ENCODE peak calls at places on chromosome 10, in four cellular contexts. B is pancreas, W is suprapubic skin, N is adipocyte. I is an unnamed sample.

GRCh38 chr10:85606401-85606800 is 760.2 kb downstream of the GRID1 start:
- DNase-seq in B (no peak), W (peak; percentile 9), N (no peak), I (no peak)

GRCh38 chr10:84590794-84591193 is 262.4 kb downstream of the CCSER2 start:
- DNase-seq in B (no peak), W (no peak), N (no peak), I (no peak)

GRCh38 chr10:1615186-1615954 is 122.0 kb downstream of the ADARB2 start:
- DNase-seq in B (no peak), W (no peak), N (no peak), I (no peak)

GRCh38 chr10:90842710-90843109 is 15.1 kb downstream of the HTR7 start:
- DNase-seq in B (no peak), W (no peak), N (no peak), I (no peak)

GRCh38 chr10:317219-317868 is 182.1 kb downstream of the ZMYND11 start:
- DNase-seq in B (no peak), W (no peak), N (peak; percentile 20), I (peak; percentile 53)

GRCh38 chr10:22825841-22826240 is 102.0 kb upstream of the ARMC3 start:
- DNase-seq in B (no peak), W (no peak), N (no peak), I (no peak)

GRCh38 chr10:31033166-31033565 is 1.5 kb upstream of the ZNF438 start:
- DNase-seq in B (no peak), W (no peak), N (no peak), I (no peak)

GRCh38 chr10:30459283-30459682 is 25.3 kb downstream of the MAP3K8 start:
- DNase-seq in B (no peak), W (no peak), N (no peak), I (peak; percentile 35)

GRCh38 chr10:62681211-62681940 is 123.1 kb upstream of the ADO start:
- DNase-seq in B (no peak), W (no peak), N (no peak), I (no peak)

GRCh38 chr10:50740351-50740688 is 584 bp downstream of the ASAH2B start:
- DNase-seq in B (no peak), W (no peak), N (peak; percentile 75), I (peak; percentile 81)

GRCh38 chr10:128130051-128130450 is 3.8 kb upstream of the MKI67 start:
- DNase-seq in B (no peak), W (no peak), N (peak; percentile 14), I (no peak)

DNA sequence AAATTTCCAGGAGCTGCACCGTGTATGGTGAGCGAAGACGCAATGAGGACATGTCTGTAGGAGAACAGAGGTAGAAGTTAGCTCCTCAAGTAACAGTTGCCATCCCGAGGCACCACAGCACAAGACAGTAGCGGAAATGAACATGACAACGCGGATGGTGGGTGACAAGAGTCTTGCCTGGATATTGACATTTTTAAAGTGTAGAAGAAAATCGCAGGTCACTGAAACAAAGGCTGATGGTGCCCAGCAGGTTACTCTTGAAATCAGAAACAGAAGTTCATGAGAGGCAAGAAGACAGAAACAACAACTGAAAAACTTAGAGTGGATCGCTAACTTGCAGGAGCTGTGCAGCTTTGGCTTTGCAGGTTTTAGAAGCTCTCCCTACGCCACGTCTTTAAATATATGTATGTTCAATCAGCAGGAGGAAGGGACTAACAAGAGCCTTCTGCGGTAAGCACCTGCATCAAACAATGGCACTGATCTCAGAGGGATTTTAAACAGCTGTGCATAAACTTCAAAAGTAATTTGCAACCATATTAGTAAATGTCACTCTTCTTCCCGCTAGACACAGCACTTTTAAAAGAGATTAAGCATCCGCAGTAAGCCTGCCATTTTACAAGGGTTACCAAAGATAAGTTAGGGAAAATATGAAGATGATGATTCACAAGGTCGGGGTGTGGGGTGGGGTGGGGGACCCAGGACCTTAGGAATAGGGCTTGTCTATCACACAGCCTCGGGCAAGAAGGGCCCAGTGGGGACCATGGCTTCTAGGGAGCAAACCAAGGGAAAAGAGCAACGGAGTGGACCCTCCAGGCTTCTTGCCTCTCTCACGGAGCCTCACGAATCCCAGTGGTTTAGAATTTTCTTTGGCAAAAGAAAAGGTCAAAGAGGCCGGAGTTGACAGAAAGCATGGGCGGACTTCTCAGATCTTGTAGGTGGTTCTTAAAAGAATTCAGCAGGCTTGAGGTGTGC is 1.6 kb downstream of the PRKCQ start:
- DNase-seq in B (no peak), W (no peak), N (no peak), I (no peak)
- H3K27me3 ChIP-seq in B (no peaks in the 10 kb centered on the region), W (peaks cover 53% of the 10 kb centered on the region), N (peaks cover 70% of the 10 kb centered on the region), I (peaks cover 97% of the 10 kb centered on the region)

DNA sequence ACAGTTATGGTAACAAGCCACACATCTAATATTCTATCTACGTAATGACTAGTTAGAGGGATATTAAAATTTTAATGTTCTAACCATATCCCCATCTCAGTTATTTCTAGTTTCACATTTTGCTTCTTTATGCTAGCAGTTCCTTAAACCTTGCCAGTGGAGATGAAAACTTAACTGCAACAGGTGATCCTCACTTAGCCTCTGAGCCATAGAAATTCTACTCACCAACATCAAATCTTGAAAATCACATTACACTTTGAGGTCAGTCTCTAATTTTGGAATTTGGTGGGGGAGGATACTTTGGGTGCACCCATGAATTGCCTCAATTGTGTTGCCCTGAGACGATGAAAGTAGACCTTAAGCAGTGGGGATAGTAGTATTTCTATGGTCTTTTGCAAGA is 256.4 kb downstream of the GATA3 start:
- DNase-seq in B (no peak), W (no peak), N (no peak), I (no peak)
- H3K27me3 ChIP-seq in B (no peaks in the 10 kb centered on the region), W (no peaks in the 10 kb centered on the region), N (no peaks in the 10 kb centered on the region), I (no peaks in the 10 kb centered on the region)

GRCh38 chr10:123579675-123580074 is 86.5 kb upstream of the GPR26 start:
- DNase-seq in B (no peak), W (peak; percentile 26), N (no peak), I (no peak)

GRCh38 chr10:123578721-123579120 is 87.4 kb upstream of the GPR26 start:
- DNase-seq in B (no peak), W (peak; percentile 67), N (no peak), I (no peak)

GRCh38 chr10:123581656-123582055 is 84.5 kb upstream of the GPR26 start:
- DNase-seq in B (no peak), W (peak; percentile 34), N (no peak), I (no peak)

GRCh38 chr10:123582084-123582989 is 83.8 kb upstream of the GPR26 start:
- DNase-seq in B (peak; percentile 88), W (peak; percentile 86), N (peak; percentile 93), I (peak; percentile 76)

DNA sequence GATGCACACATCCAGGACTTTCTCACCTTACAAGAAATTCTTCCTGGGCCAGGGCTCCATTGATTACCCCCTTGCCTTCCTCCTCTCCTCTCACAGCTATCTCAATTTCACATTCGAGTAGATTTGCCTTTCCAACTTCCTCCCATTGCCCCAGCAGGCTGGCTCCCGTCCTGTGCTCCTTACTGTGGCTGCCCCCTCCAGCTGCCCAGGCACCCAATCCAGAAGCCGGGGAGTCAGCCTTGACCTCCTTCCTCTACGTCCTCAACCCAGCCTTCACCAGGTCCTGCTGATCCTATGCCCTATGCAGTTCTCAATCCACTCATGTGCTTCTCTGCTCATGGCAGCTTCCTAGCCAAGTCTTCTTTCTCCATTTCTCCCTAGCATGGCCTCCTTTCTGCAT is 85.7 kb upstream of the GPR26 start:
- DNase-seq in B (no peak), W (peak; percentile 37), N (no peak), I (no peak)
- H3K27me3 ChIP-seq in B (no peaks in the 10 kb centered on the region), W (peaks cover 54% of the 10 kb centered on the region), N (peaks cover 61% of the 10 kb centered on the region), I (peaks cover 57% of the 10 kb centered on the region)

GRCh38 chr10:132946806-132947530 is 4.6 kb upstream of the CFAP46 start:
- DNase-seq in B (no peak), W (no peak), N (peak; percentile 42), I (no peak)

GRCh38 chr10:132947843-132948242 is 5.5 kb upstream of the CFAP46 start:
- DNase-seq in B (no peak), W (no peak), N (no peak), I (no peak)

GRCh38 chr10:132945894-132946255 is 3.5 kb upstream of the CFAP46 start:
- DNase-seq in B (no peak), W (no peak), N (no peak), I (no peak)

GRCh38 chr10:132946311-132946710 is 3.9 kb upstream of the CFAP46 start:
- DNase-seq in B (no peak), W (no peak), N (no peak), I (no peak)

GRCh38 chr10:132948351-132948750 is 6.0 kb upstream of the CFAP46 start:
- DNase-seq in B (no peak), W (no peak), N (no peak), I (no peak)
- H3K27me3 ChIP-seq in B (no peaks in the 10 kb centered on the region), W (peaks cover 53% of the 10 kb centered on the region), N (peaks cover 56% of the 10 kb centered on the region), I (peaks cover 33% of the 10 kb centered on the region)

GRCh38 chr10:99341860-99342517 is 12.8 kb downstream of the CNNM1 start:
- DNase-seq in B (no peak), W (no peak), N (peak; percentile 18), I (no peak)
- H3K27me3 ChIP-seq in B (no peaks in the 10 kb centered on the region), W (no peaks in the 10 kb centered on the region), N (peaks cover 3% of the 10 kb centered on the region), I (peaks cover 19% of the 10 kb centered on the region)

I was measured in A673.